ENCODE peak calls at places on chromosome 13, in five cellular contexts. I, Q, L, C and Y are unnamed samples.

GRCh38 chr13:99312493-99312883 is 5.3 kb upstream of the GPR183 start:
- DNase-seq in L (no peak), C (no peak), Q (peak; percentile 39), I (no peak), Y (peak; percentile 18)

GRCh38 chr13:98265669-98266551 is 88.8 kb upstream of the RNF113B start:
- DNase-seq in C (no peak), Q (peak; percentile 64), L (peak; percentile 98), I (no peak), Y (no peak)

GRCh38 chr13:99218969-99219368 is 18.3 kb downstream of the UBAC2 start:
- DNase-seq in L (no peak), Q (no peak), I (no peak), C (peak; percentile 62), Y (no peak)

GRCh38 chr13:74409551-74409950 is 275.3 kb upstream of the KLF12 start:
- DNase-seq in L (no peak), I (no peak), Q (no peak), C (no peak), Y (no peak)

GRCh38 chr13:42007844-42008243 is 40.6 kb upstream of the DGKH start:
- DNase-seq in Q (peak; percentile 79), L (no peak), I (no peak), C (no peak), Y (no peak)

GRCh38 chr13:50299546-50300249 is 284.5 kb downstream of the KCNRG start:
- DNase-seq in I (no peak), C (no peak), Q (no peak), L (no peak), Y (no peak)

GRCh38 chr13:96229356-96229755 is 139.4 kb downstream of the HS6ST3 start:
- DNase-seq in Q (no peak), L (peak; percentile 21), I (peak; percentile 28), C (no peak), Y (peak; percentile 3)

GRCh38 chr13:23806874-23807522 is 82.2 kb downstream of the MIPEP start:
- DNase-seq in L (no peak), Q (peak; percentile 17), C (no peak), I (no peak), Y (no peak)

GRCh38 chr13:113860579-113861432 is 3.1 kb downstream of the GAS6 start:
- DNase-seq in Q (no peak), I (peak; percentile 77), C (no peak), L (no peak), Y (no peak)

GRCh38 chr13:70457474-70457873 is 349.2 kb upstream of the KLHL1 start:
- DNase-seq in L (no peak), I (no peak), Q (no peak), C (no peak), Y (no peak)

GRCh38 chr13:50188696-50189095 is 173.5 kb downstream of the KCNRG start:
- DNase-seq in L (no peak), Q (no peak), C (no peak), I (no peak), Y (no peak)

GRCh38 chr13:32165791-32166190 is 134.2 kb downstream of the FRY start:
- DNase-seq in C (no peak), I (no peak), L (no peak), Q (no peak), Y (no peak)

GRCh38 chr13:50800091-50800739 is 43.3 kb downstream of the DLEU7 start:
- DNase-seq in C (no peak), Q (no peak), L (no peak), I (no peak), Y (no peak)

GRCh38 chr13:32383836-32384618 is 43.9 kb downstream of the N4BP2L1 start:
- DNase-seq in L (no peak), I (no peak), C (no peak), Q (no peak), Y (no peak)

GRCh38 chr13:25214371-25215252 is 42.5 kb upstream of the AMER2 start:
- DNase-seq in Q (peak; percentile 21), C (no peak), L (no peak), I (no peak), Y (no peak)

GRCh38 chr13:28411859-28412353 is 83.0 kb downstream of the FLT1 start:
- DNase-seq in Q (peak; percentile 31), I (no peak), C (no peak), L (no peak), Y (peak; percentile 27)

GRCh38 chr13:110443633-110444225 is 117.8 kb downstream of the RAB20 start:
- DNase-seq in I (no peak), C (no peak), Q (no peak), L (no peak), Y (no peak)

GRCh38 chr13:97935071-97935470 is 18.4 kb upstream of the IPO5 start:
- DNase-seq in I (no peak), L (no peak), C (no peak), Q (no peak), Y (no peak)

GRCh38 chr13:106139407-106139806 is 396.1 kb downstream of the EFNB2 start:
- DNase-seq in L (no peak), I (no peak), Q (peak; percentile 38), C (no peak), Y (no peak)

GRCh38 chr13:102597029-102598015 is 536 bp downstream of the TPP2 start:
- DNase-seq in I (peak; percentile 49), C (no peak), L (no peak), Q (peak; percentile 52), Y (peak; percentile 64)

GRCh38 chr13:36151591-36151990 is 20.4 kb upstream of the DCLK1 start:
- DNase-seq in C (no peak), I (no peak), Q (no peak), L (no peak), Y (no peak)

GRCh38 chr13:111470933-111471332 is 150.5 kb downstream of the TEX29 start:
- DNase-seq in Q (no peak), I (no peak), C (no peak), L (no peak), Y (no peak)
- TF ChIP-seq MXI1 in Q (no peak), I (no peak), C (no peak), L (no peak), Y (no peak)

GRCh38 chr13:60448907-60449510 is 52.0 kb downstream of the TDRD3 start:
- DNase-seq in C (no peak), I (peak; percentile 49), Q (peak; percentile 68), L (peak; percentile 31), Y (peak; percentile 24)
- TF ChIP-seq MXI1 in C (no peak), I (no peak), Q (no peak), L (no peak), Y (no peak)

DNA sequence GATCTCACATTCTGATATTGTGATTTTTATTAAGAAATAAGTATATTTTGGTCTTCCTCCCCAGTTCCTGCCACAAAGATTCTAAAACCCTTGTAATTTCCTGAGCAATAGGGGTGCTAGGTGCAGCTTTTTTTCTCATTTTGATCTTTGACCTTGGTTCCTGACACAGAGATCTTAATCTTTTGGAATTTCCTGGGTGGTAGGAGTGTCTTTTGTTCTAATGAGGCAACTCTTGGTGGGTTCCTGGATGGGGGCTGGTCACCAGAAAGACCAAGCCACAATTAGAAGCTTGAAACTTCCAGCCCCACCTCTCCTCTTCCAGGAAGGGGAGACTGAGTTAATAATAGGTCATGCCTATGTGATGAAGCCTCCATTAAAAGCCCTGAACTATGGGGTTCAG is 334.6 kb downstream of the FOXO1 start:
- DNase-seq in Q (no peak), I (no peak), C (no peak), L (peak; percentile 79), Y (no peak)
- TF ChIP-seq MXI1 in Q (no peak), I (no peak), C (no peak), L (no peak), Y (no peak)

DNA sequence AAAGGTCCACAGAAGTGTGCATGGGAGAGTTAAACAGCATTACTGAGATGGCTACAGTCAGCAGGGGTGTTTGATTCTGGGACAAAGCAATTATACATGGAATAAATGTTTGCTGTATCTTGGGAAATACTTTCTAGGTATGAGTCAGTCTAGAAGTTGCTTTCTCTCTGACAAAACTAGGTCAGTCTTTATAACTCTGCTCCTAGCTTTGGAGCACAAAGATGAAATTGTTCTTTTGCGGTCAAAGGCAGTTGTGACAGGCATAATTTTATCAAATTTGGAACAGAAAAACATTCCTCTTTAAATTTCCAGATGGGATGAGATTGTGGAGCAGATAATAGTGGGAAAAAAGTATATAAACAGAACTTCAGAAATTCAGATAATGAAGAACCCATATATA is 1045.4 kb upstream of the MIR17HG start:
- DNase-seq in C (no peak), L (no peak), I (no peak), Q (peak; percentile 10), Y (no peak)
- TF ChIP-seq MXI1 in C (no peak), L (no peak), I (no peak), Q (no peak), Y (no peak)